ENCODE peak calls at places on chromosomes 5 and 9, in five cellular contexts. One of them, this sample, is unnamed.

GRCh38 chr9:114366334-114367128 is 21.3 kb downstream of the AKNA start:
- DNase-seq in SW480: peak; percentile 49
- DNase-seq in retinal pigment epithelial cell: peak; percentile 39
- DNase-seq in stimulated activated CD8-positive, alpha-beta memory T cell treated with anti-CD3 and anti-CD28 coated beads, Interleukin-4, amount 100 ng/mL, for 48 hours: no peak
- DNase-seq in T-helper 2 cell: no peak
- DNase-seq in this sample: no peak

GRCh38 chr5:131082034-131082550 is 83.0 kb downstream of the HINT1 start:
- DNase-seq in T-helper 2 cell: no peak
- DNase-seq in retinal pigment epithelial cell: no peak
- DNase-seq in stimulated activated CD8-positive, alpha-beta memory T cell treated with anti-CD3 and anti-CD28 coated beads, Interleukin-4, amount 100 ng/mL, for 48 hours: no peak
- DNase-seq in SW480: no peak
- DNase-seq in this sample: no peak

GRCh38 chr5:111556504-111556903 is 44.2 kb upstream of the STARD4 start:
- DNase-seq in T-helper 2 cell: no peak
- DNase-seq in SW480: no peak
- DNase-seq in retinal pigment epithelial cell: no peak
- DNase-seq in stimulated activated CD8-positive, alpha-beta memory T cell treated with anti-CD3 and anti-CD28 coated beads, Interleukin-4, amount 100 ng/mL, for 48 hours: no peak
- DNase-seq in this sample: no peak

GRCh38 chr5:43275391-43275790 is 37.8 kb downstream of the HMGCS1 start:
- DNase-seq in retinal pigment epithelial cell: no peak
- DNase-seq in stimulated activated CD8-positive, alpha-beta memory T cell treated with anti-CD3 and anti-CD28 coated beads, Interleukin-4, amount 100 ng/mL, for 48 hours: no peak
- DNase-seq in SW480: no peak
- DNase-seq in T-helper 2 cell: no peak
- DNase-seq in this sample: no peak

GRCh38 chr5:56854920-56855319 is 39.6 kb downstream of the MAP3K1 start:
- DNase-seq in SW480: no peak
- DNase-seq in stimulated activated CD8-positive, alpha-beta memory T cell treated with anti-CD3 and anti-CD28 coated beads, Interleukin-4, amount 100 ng/mL, for 48 hours: no peak
- DNase-seq in T-helper 2 cell: no peak
- DNase-seq in retinal pigment epithelial cell: no peak
- DNase-seq in this sample: no peak

GRCh38 chr5:132193165-132193694 is 34.4 kb downstream of the P4HA2 start:
- DNase-seq in retinal pigment epithelial cell: no peak
- DNase-seq in T-helper 2 cell: no peak
- DNase-seq in stimulated activated CD8-positive, alpha-beta memory T cell treated with anti-CD3 and anti-CD28 coated beads, Interleukin-4, amount 100 ng/mL, for 48 hours: no peak
- DNase-seq in SW480: no peak
- DNase-seq in this sample: no peak

GRCh38 chr9:92950359-92950955 is 3.1 kb downstream of the FGD3 start:
- DNase-seq in SW480: no peak
- DNase-seq in T-helper 2 cell: no peak
- DNase-seq in stimulated activated CD8-positive, alpha-beta memory T cell treated with anti-CD3 and anti-CD28 coated beads, Interleukin-4, amount 100 ng/mL, for 48 hours: no peak
- DNase-seq in retinal pigment epithelial cell: no peak
- DNase-seq in this sample: no peak

GRCh38 chr9:105713939-105714331 is 19.6 kb downstream of the TMEM38B start:
- DNase-seq in SW480: no peak
- DNase-seq in stimulated activated CD8-positive, alpha-beta memory T cell treated with anti-CD3 and anti-CD28 coated beads, Interleukin-4, amount 100 ng/mL, for 48 hours: no peak
- DNase-seq in retinal pigment epithelial cell: no peak
- DNase-seq in T-helper 2 cell: no peak
- DNase-seq in this sample: no peak

GRCh38 chr9:130943780-130944179 is 4.7 kb upstream of the FIBCD1 start:
- DNase-seq in stimulated activated CD8-positive, alpha-beta memory T cell treated with anti-CD3 and anti-CD28 coated beads, Interleukin-4, amount 100 ng/mL, for 48 hours: no peak
- DNase-seq in SW480: no peak
- DNase-seq in retinal pigment epithelial cell: no peak
- DNase-seq in T-helper 2 cell: no peak
- DNase-seq in this sample: no peak

GRCh38 chr9:114551750-114552685 is 35.6 kb upstream of the ATP6V1G1 start:
- DNase-seq in T-helper 2 cell: no peak
- DNase-seq in SW480: peak; percentile 90
- DNase-seq in retinal pigment epithelial cell: peak; percentile 99
- DNase-seq in stimulated activated CD8-positive, alpha-beta memory T cell treated with anti-CD3 and anti-CD28 coated beads, Interleukin-4, amount 100 ng/mL, for 48 hours: no peak
- DNase-seq in this sample: no peak

GRCh38 chr5:181041043-181041442 is 977 bp downstream of the BTNL9 start:
- DNase-seq in stimulated activated CD8-positive, alpha-beta memory T cell treated with anti-CD3 and anti-CD28 coated beads, Interleukin-4, amount 100 ng/mL, for 48 hours: no peak
- DNase-seq in T-helper 2 cell: no peak
- DNase-seq in retinal pigment epithelial cell: no peak
- DNase-seq in SW480: no peak
- DNase-seq in this sample: no peak

GRCh38 chr5:33843579-33843978 is 48.2 kb downstream of the ADAMTS12 start:
- DNase-seq in SW480: no peak
- DNase-seq in T-helper 2 cell: no peak
- DNase-seq in stimulated activated CD8-positive, alpha-beta memory T cell treated with anti-CD3 and anti-CD28 coated beads, Interleukin-4, amount 100 ng/mL, for 48 hours: no peak
- DNase-seq in retinal pigment epithelial cell: no peak
- DNase-seq in this sample: no peak

GRCh38 chr9:106862946-106863740 is at the start of gene ZNF462:
- DNase-seq in retinal pigment epithelial cell: no peak
- DNase-seq in SW480: peak; percentile 31
- DNase-seq in stimulated activated CD8-positive, alpha-beta memory T cell treated with anti-CD3 and anti-CD28 coated beads, Interleukin-4, amount 100 ng/mL, for 48 hours: no peak
- DNase-seq in T-helper 2 cell: no peak
- DNase-seq in this sample: peak; percentile 2

GRCh38 chr5:134553816-134554215 is 28.3 kb downstream of the JADE2 start:
- DNase-seq in T-helper 2 cell: no peak
- DNase-seq in retinal pigment epithelial cell: no peak
- DNase-seq in stimulated activated CD8-positive, alpha-beta memory T cell treated with anti-CD3 and anti-CD28 coated beads, Interleukin-4, amount 100 ng/mL, for 48 hours: no peak
- DNase-seq in SW480: no peak
- DNase-seq in this sample: no peak

GRCh38 chr5:133930061-133930823 is 38.2 kb downstream of the C5orf15 start:
- DNase-seq in retinal pigment epithelial cell: no peak
- DNase-seq in SW480: no peak
- DNase-seq in T-helper 2 cell: peak; percentile 17
- DNase-seq in stimulated activated CD8-positive, alpha-beta memory T cell treated with anti-CD3 and anti-CD28 coated beads, Interleukin-4, amount 100 ng/mL, for 48 hours: peak; percentile 84
- DNase-seq in this sample: peak; percentile 77

GRCh38 chr5:33755216-33755615 is 136.6 kb downstream of the ADAMTS12 start:
- DNase-seq in stimulated activated CD8-positive, alpha-beta memory T cell treated with anti-CD3 and anti-CD28 coated beads, Interleukin-4, amount 100 ng/mL, for 48 hours: no peak
- DNase-seq in retinal pigment epithelial cell: no peak
- DNase-seq in SW480: no peak
- DNase-seq in T-helper 2 cell: no peak
- DNase-seq in this sample: no peak

GRCh38 chr5:149371296-149371962 is 7.7 kb downstream of the IL17B start:
- DNase-seq in SW480: peak; percentile 76
- DNase-seq in T-helper 2 cell: peak; percentile 58
- DNase-seq in retinal pigment epithelial cell: no peak
- DNase-seq in stimulated activated CD8-positive, alpha-beta memory T cell treated with anti-CD3 and anti-CD28 coated beads, Interleukin-4, amount 100 ng/mL, for 48 hours: peak; percentile 80
- DNase-seq in this sample: peak; percentile 75